ENCODE peak calls at places on chromosomes 5 and 9, in four cellular contexts. X is GM19239, R is NCI-H1092 treated with DMSO at 0.1 percent for 48 hours, I is adipocyte. G is an unnamed sample.

GRCh38 chr5:39283231-39283818 is 64.0 kb upstream of the FYB1 start:
- DNase-seq in X (peak), R (peak), I (peak), G (peak)

GRCh38 chr5:145347026-145347616 is 488.0 kb downstream of the PRELID2 start:
- DNase-seq in X (peak), R (peak), I (peak), G (no peak)

GRCh38 chr5:8058626-8059180 is 189.8 kb downstream of the MTRR start:
- DNase-seq in X (no peak), R (no peak), I (no peak), G (no peak)

GRCh38 chr9:94819161-94819677 is 92.7 kb downstream of the AOPEP start:
- DNase-seq in X (no peak), R (no peak), I (no peak), G (peak)

GRCh38 chr9:128469070-128469469 is 13.3 kb downstream of the ODF2 start:
- DNase-seq in X (no peak), R (no peak), I (no peak), G (no peak)

GRCh38 chr9:114722937-114723620 is 41.1 kb upstream of the TEX48 start:
- DNase-seq in X (no peak), R (no peak), I (no peak), G (no peak)

GRCh38 chr5:103224118-103224893 is 34.3 kb upstream of the MACIR start:
- DNase-seq in X (peak), R (peak), I (peak), G (peak)

GRCh38 chr9:122216798-122217418 is 11.8 kb downstream of the LHX6 start:
- DNase-seq in X (no peak), R (no peak), I (no peak), G (no peak)

GRCh38 chr5:59562756-59563389 is 330.7 kb downstream of the PDE4D start:
- DNase-seq in X (peak), R (no peak), I (no peak), G (no peak)